ENCODE peak calls at places on chromosomes 11 and 22, in six cellular contexts. H, G, E, K, Q and C are unnamed samples.

GRCh38 chr22:46965552-46966494 is 203.4 kb downstream of the TBC1D22A start:
- DNase-seq in G (peak; percentile 74), K (no peak), H (no peak), E (no peak), Q (no peak), C (peak; percentile 30)

GRCh38 chr11:92340839-92341238 is 116.2 kb downstream of the FAT3 start:
- DNase-seq in Q (peak; percentile 69), H (no peak), G (peak; percentile 23), K (no peak), E (peak; percentile 7), C (no peak)

GRCh38 chr11:12109591-12110196 is 696 bp upstream of the MICAL2 start:
- DNase-seq in K (no peak), E (no peak), G (no peak), H (no peak), Q (no peak), C (no peak)

GRCh38 chr22:27397948-27398330 is 403.6 kb downstream of the MN1 start:
- DNase-seq in G (peak; percentile 40), K (peak; percentile 85), Q (no peak), H (no peak), E (no peak), C (peak; percentile 88)

GRCh38 chr11:35766651-35767050 is 104.1 kb downstream of the TRIM44 start:
- DNase-seq in H (no peak), E (no peak), Q (no peak), K (no peak), G (no peak), C (no peak)

GRCh38 chr11:112085822-112086421 is 634 bp downstream of the TIMM8B start:
- DNase-seq in K (no peak), E (peak; percentile 3), G (peak; percentile 64), H (no peak), Q (no peak), C (no peak)

GRCh38 chr11:133181066-133181465 is 351.2 kb downstream of the OPCML start:
- DNase-seq in E (no peak), K (no peak), G (no peak), Q (no peak), H (no peak), C (no peak)

GRCh38 chr11:36402568-36403181 is 106.6 kb downstream of the PRR5L start:
- DNase-seq in K (no peak), Q (no peak), H (no peak), G (no peak), E (no peak), C (no peak)

GRCh38 chr11:12679471-12679870 is 5.2 kb downstream of the TEAD1 start:
- DNase-seq in H (no peak), Q (no peak), G (no peak), E (no peak), K (no peak), C (no peak)

GRCh38 chr22:22595001-22595835 is 36.2 kb upstream of the PRAME start:
- DNase-seq in H (no peak), Q (no peak), K (no peak), G (no peak), E (no peak), C (no peak)

GRCh38 chr22:46082633-46083032 is 67.7 kb upstream of the PPARA start:
- DNase-seq in G (no peak), H (no peak), E (no peak), K (no peak), Q (no peak), C (no peak)

GRCh38 chr22:46547179-46547882 is 9.9 kb upstream of the CELSR1 start:
- DNase-seq in G (peak; percentile 86), H (no peak), E (no peak), Q (no peak), K (peak; percentile 64), C (peak; percentile 42)

GRCh38 chr11:113091578-113091844 is 130.3 kb downstream of the NCAM1 start:
- DNase-seq in Q (no peak), E (no peak), G (no peak), K (no peak), H (no peak), C (no peak)

GRCh38 chr11:47856186-47856585 is 8.0 kb upstream of the NUP160 start:
- DNase-seq in K (no peak), G (peak; percentile 43), Q (no peak), E (no peak), H (no peak), C (no peak)

GRCh38 chr11:45806937-45807791 is 2.2 kb downstream of the SLC35C1 start:
- DNase-seq in Q (no peak), K (no peak), G (no peak), E (no peak), H (no peak), C (no peak)

GRCh38 chr11:196786-197731 is 4.2 kb downstream of the SCGB1C1 start:
- DNase-seq in E (no peak), H (no peak), Q (no peak), G (peak; percentile 11), K (peak; percentile 23), C (no peak)

GRCh38 chr11:2210366-2211112 is 38.9 kb upstream of the TH start:
- DNase-seq in G (no peak), H (no peak), Q (no peak), K (peak; percentile 27), E (no peak), C (no peak)

GRCh38 chr11:44125598-44125997 is 30.1 kb downstream of the EXT2 start:
- DNase-seq in G (no peak), Q (no peak), K (no peak), E (no peak), H (no peak), C (no peak)

GRCh38 chr11:94926698-94927237 is 46.6 kb downstream of the CWC15 start:
- DNase-seq in H (no peak), E (no peak), K (peak; percentile 88), Q (no peak), G (peak; percentile 96), C (peak; percentile 84)

GRCh38 chr11:58195939-58196338 is 7.1 kb downstream of the OR9Q2 start:
- DNase-seq in E (no peak), K (no peak), H (no peak), G (no peak), Q (no peak), C (no peak)

GRCh38 chr11:67627788-67628624 is 1.7 kb downstream of the NUDT8 start:
- DNase-seq in Q (no peak), H (no peak), K (peak; percentile 40), E (no peak), G (no peak), C (peak; percentile 66)

GRCh38 chr22:46369716-46370583 is 34.4 kb downstream of the TRMU start:
- DNase-seq in G (no peak), K (no peak), E (no peak), H (no peak), Q (no peak), C (peak; percentile 64)

GRCh38 chr11:66002648-66003225 is 434 bp downstream of the BANF1 start:
- DNase-seq in E (no peak), H (peak; percentile 74), K (peak; percentile 70), G (peak; percentile 74), Q (no peak), C (no peak)

GRCh38 chr11:31492320-31492913 is 17.0 kb downstream of the IMMP1L start:
- DNase-seq in Q (no peak), K (no peak), E (no peak), H (no peak), G (peak; percentile 29), C (no peak)

GRCh38 chr11:101863361-101863760 is 51.4 kb upstream of the CEP126 start:
- DNase-seq in G (peak; percentile 78), Q (no peak), E (no peak), K (no peak), H (no peak), C (no peak)

GRCh38 chr11:12220305-12220704 is 109.9 kb downstream of the MICAL2 start:
- DNase-seq in E (no peak), H (no peak), Q (no peak), G (no peak), K (peak; percentile 90), C (peak; percentile 89)

GRCh38 chr11:111977141-111978027 is 40.2 kb downstream of the DIXDC1 start:
- DNase-seq in H (peak; percentile 44), E (no peak), Q (peak; percentile 64), K (peak; percentile 83), G (peak; percentile 73), C (peak; percentile 79)

GRCh38 chr11:66068154-66068821 is 1.8 kb upstream of the PACS1 start:
- DNase-seq in H (peak; percentile 60), Q (peak; percentile 90), K (peak; percentile 86), G (peak; percentile 83), E (peak; percentile 24), C (peak; percentile 83)

GRCh38 chr22:27004434-27004833 is 347.0 kb downstream of the MIAT start:
- DNase-seq in K (no peak), G (no peak), Q (no peak), H (no peak), E (no peak), C (no peak)

GRCh38 chr11:11570823-11571222 is 51.0 kb downstream of the GALNT18 start:
- DNase-seq in G (no peak), K (no peak), Q (no peak), E (no peak), H (no peak), C (no peak)

GRCh38 chr11:17544181-17544622 is at the start of gene USH1C:
- DNase-seq in K (no peak), E (no peak), G (peak; percentile 36), H (no peak), Q (peak; percentile 79), C (no peak)

GRCh38 chr22:49203863-49204598 is 623.6 kb downstream of the BRD1 start:
- DNase-seq in Q (peak; percentile 6), K (no peak), H (no peak), G (no peak), E (no peak), C (peak; percentile 45)

GRCh38 chr11:102184269-102184987 is 74.2 kb downstream of the YAP1 start:
- DNase-seq in H (no peak), Q (no peak), E (no peak), K (no peak), G (no peak), C (no peak)

GRCh38 chr11:12173111-12173510 is 62.7 kb downstream of the MICAL2 start:
- DNase-seq in Q (no peak), K (no peak), E (no peak), H (no peak), G (no peak), C (no peak)

GRCh38 chr11:23586188-23586587 is 725.9 kb upstream of the CCDC179 start:
- DNase-seq in H (no peak), Q (no peak), G (no peak), E (no peak), K (no peak), C (no peak)

GRCh38 chr11:121391914-121392313 is 60.2 kb upstream of the SORL1 start:
- DNase-seq in G (no peak), E (no peak), Q (no peak), K (no peak), H (no peak), C (no peak)